ENCODE peak calls at places on chromosome 16, in nine cellular contexts. One of them, this sample, is unnamed.

GRCh38 chr16:85816159-85816558 is 16.7 kb downstream of the COX4I1 start:
- DNase-seq in NCI-H1092: no peak
- DNase-seq in NCI-H446 treated with DMSO at 0.1 percent for 48 hours: no peak
- DNase-seq in left cardiac atrium: no peak
- DNase-seq in left ventricle myocardium inferior: no peak
- DNase-seq in NCI-H1694: no peak
- DNase-seq in smooth muscle cell of the brain vasculature: no peak
- DNase-seq in frontal cortex: no peak
- DNase-seq in HEK293T: no peak
- DNase-seq in this sample: no peak

GRCh38 chr16:27769561-27770222 is 219.7 kb downstream of the KATNIP start:
- DNase-seq in NCI-H1092: no peak
- DNase-seq in NCI-H446 treated with DMSO at 0.1 percent for 48 hours: no peak
- DNase-seq in left cardiac atrium: no peak
- DNase-seq in left ventricle myocardium inferior: no peak
- DNase-seq in NCI-H1694: no peak
- DNase-seq in smooth muscle cell of the brain vasculature: no peak
- DNase-seq in frontal cortex: no peak
- DNase-seq in HEK293T: no peak
- DNase-seq in this sample: no peak

GRCh38 chr16:8936421-8936820 is 27.3 kb downstream of the USP7 start:
- DNase-seq in NCI-H1092: no peak
- DNase-seq in NCI-H446 treated with DMSO at 0.1 percent for 48 hours: no peak
- DNase-seq in left cardiac atrium: no peak
- DNase-seq in left ventricle myocardium inferior: no peak
- DNase-seq in NCI-H1694: peak; percentile 7
- DNase-seq in smooth muscle cell of the brain vasculature: no peak
- DNase-seq in frontal cortex: no peak
- DNase-seq in HEK293T: peak; percentile 65
- DNase-seq in this sample: peak; percentile 36

GRCh38 chr16:57109500-57110105 is 17.2 kb downstream of the CPNE2 start:
- DNase-seq in NCI-H1092: no peak
- DNase-seq in NCI-H446 treated with DMSO at 0.1 percent for 48 hours: no peak
- DNase-seq in left cardiac atrium: no peak
- DNase-seq in left ventricle myocardium inferior: no peak
- DNase-seq in NCI-H1694: no peak
- DNase-seq in smooth muscle cell of the brain vasculature: no peak
- DNase-seq in frontal cortex: no peak
- DNase-seq in HEK293T: no peak
- DNase-seq in this sample: no peak

GRCh38 chr16:27561216-27561615 is 11.3 kb downstream of the KATNIP start:
- DNase-seq in NCI-H1092: no peak
- DNase-seq in NCI-H446 treated with DMSO at 0.1 percent for 48 hours: no peak
- DNase-seq in left cardiac atrium: no peak
- DNase-seq in left ventricle myocardium inferior: no peak
- DNase-seq in NCI-H1694: no peak
- DNase-seq in smooth muscle cell of the brain vasculature: no peak
- DNase-seq in frontal cortex: no peak
- DNase-seq in HEK293T: no peak
- DNase-seq in this sample: no peak

GRCh38 chr16:75288181-75288580 is 36.8 kb upstream of the BCAR1 start:
- DNase-seq in NCI-H1092: no peak
- DNase-seq in NCI-H446 treated with DMSO at 0.1 percent for 48 hours: no peak
- DNase-seq in left cardiac atrium: peak; percentile 47
- DNase-seq in left ventricle myocardium inferior: no peak
- DNase-seq in NCI-H1694: no peak
- DNase-seq in smooth muscle cell of the brain vasculature: no peak
- DNase-seq in frontal cortex: no peak
- DNase-seq in HEK293T: no peak
- DNase-seq in this sample: no peak

GRCh38 chr16:48384305-48384981 is 770 bp downstream of the SIAH1 start:
- DNase-seq in NCI-H1092: peak; percentile 31
- DNase-seq in NCI-H446 treated with DMSO at 0.1 percent for 48 hours: no peak
- DNase-seq in left cardiac atrium: peak; percentile 72
- DNase-seq in left ventricle myocardium inferior: peak; percentile 71
- DNase-seq in NCI-H1694: peak; percentile 5
- DNase-seq in smooth muscle cell of the brain vasculature: no peak
- DNase-seq in frontal cortex: peak; percentile 78
- DNase-seq in HEK293T: peak; percentile 61
- DNase-seq in this sample: peak; percentile 63

GRCh38 chr16:30472328-30472942 is at the start of gene ITGAL:
- DNase-seq in NCI-H1092: no peak
- DNase-seq in NCI-H446 treated with DMSO at 0.1 percent for 48 hours: no peak
- DNase-seq in left cardiac atrium: peak; percentile 51
- DNase-seq in left ventricle myocardium inferior: peak; percentile 27
- DNase-seq in NCI-H1694: no peak
- DNase-seq in smooth muscle cell of the brain vasculature: no peak
- DNase-seq in frontal cortex: no peak
- DNase-seq in HEK293T: no peak
- DNase-seq in this sample: no peak

GRCh38 chr16:6689643-6690042 is 643.0 kb upstream of the RBFOX1 start:
- DNase-seq in NCI-H1092: no peak
- DNase-seq in NCI-H446 treated with DMSO at 0.1 percent for 48 hours: no peak
- DNase-seq in left cardiac atrium: no peak
- DNase-seq in left ventricle myocardium inferior: no peak
- DNase-seq in NCI-H1694: no peak
- DNase-seq in smooth muscle cell of the brain vasculature: no peak
- DNase-seq in frontal cortex: no peak
- DNase-seq in HEK293T: no peak
- DNase-seq in this sample: no peak

GRCh38 chr16:10765772-10766171 is 22.1 kb downstream of the NUBP1 start:
- DNase-seq in NCI-H1092: no peak
- DNase-seq in NCI-H446 treated with DMSO at 0.1 percent for 48 hours: no peak
- DNase-seq in left cardiac atrium: no peak
- DNase-seq in left ventricle myocardium inferior: no peak
- DNase-seq in NCI-H1694: no peak
- DNase-seq in smooth muscle cell of the brain vasculature: no peak
- DNase-seq in frontal cortex: no peak
- DNase-seq in HEK293T: no peak
- DNase-seq in this sample: no peak

This sample was measured in SJCRH30.